ENCODE peak calls at places on chromosomes 2 and 18, in seven cellular contexts. L, S, E, X, K, F and M are unnamed samples.

GRCh38 chr18:12703714-12704113 is 872 bp downstream of the PSMG2 start:
- DNase-seq in L (no peak), S (no peak), E (no peak), X (no peak), K (peak), F (peak), M (peak)

GRCh38 chr18:25735447-25735846 is 355.0 kb downstream of the SS18 start:
- DNase-seq in L (no peak), S (no peak), E (no peak), X (no peak), K (no peak), F (no peak), M (no peak)

GRCh38 chr18:59249186-59249774 is 24.0 kb downstream of the RAX start:
- DNase-seq in L (peak), S (no peak), E (peak), X (no peak), K (peak), F (peak), M (peak)

GRCh38 chr18:37156330-37156942 is 327.5 kb downstream of the KIAA1328 start:
- DNase-seq in L (no peak), S (no peak), E (no peak), X (no peak), K (no peak), F (no peak), M (no peak)

GRCh38 chr2:27703638-27704341 is 40.1 kb downstream of the SLC4A1AP start:
- DNase-seq in L (peak), S (peak), E (peak), X (peak), K (peak), F (peak), M (peak)

GRCh38 chr2:238562446-238562845 is 135.7 kb downstream of the ASB1 start:
- DNase-seq in L (no peak), S (no peak), E (no peak), X (no peak), K (no peak), F (no peak), M (no peak)

GRCh38 chr2:70988726-70989648 is 5.7 kb downstream of the TEX261 start:
- DNase-seq in L (no peak), S (no peak), E (no peak), X (no peak), K (no peak), F (no peak), M (no peak)

GRCh38 chr18:54330768-54331548 is 26.7 kb downstream of the STARD6 start:
- DNase-seq in L (no peak), S (no peak), E (no peak), X (no peak), K (no peak), F (no peak), M (no peak)

GRCh38 chr18:64240301-64240700 is 91.4 kb upstream of the LINC00305 start:
- DNase-seq in L (no peak), S (no peak), E (no peak), X (no peak), K (no peak), F (no peak), M (no peak)

GRCh38 chr2:172710584-172711024 is 25.0 kb upstream of the RAPGEF4 start:
- DNase-seq in L (peak), S (no peak), E (peak), X (peak), K (peak), F (peak), M (peak)

GRCh38 chr2:146597291-146597690 is 1247.5 kb upstream of the ACVR2A start:
- DNase-seq in L (no peak), S (no peak), E (no peak), X (no peak), K (no peak), F (no peak), M (no peak)

GRCh38 chr2:4110273-4110672 is 406.9 kb downstream of the DCDC2C start:
- DNase-seq in L (no peak), S (no peak), E (no peak), X (no peak), K (no peak), F (no peak), M (no peak)

GRCh38 chr2:226124548-226125011 is 675.0 kb downstream of the IRS1 start:
- DNase-seq in L (peak), S (no peak), E (no peak), X (no peak), K (peak), F (no peak), M (peak)

GRCh38 chr2:28802975-28803429 is 7.6 kb upstream of the SPDYA start:
- DNase-seq in L (no peak), S (no peak), E (peak), X (no peak), K (no peak), F (no peak), M (no peak)

GRCh38 chr18:44897445-44898215 is 216.9 kb downstream of the SETBP1 start:
- DNase-seq in L (no peak), S (no peak), E (no peak), X (no peak), K (no peak), F (no peak), M (no peak)

GRCh38 chr18:46148810-46149209 is 44.6 kb downstream of the HAUS1 start:
- DNase-seq in L (peak), S (no peak), E (no peak), X (peak), K (peak), F (peak), M (no peak)

GRCh38 chr2:162333968-162334367 is 10.0 kb upstream of the GCA start:
- DNase-seq in L (peak), S (no peak), E (no peak), X (no peak), K (no peak), F (peak), M (no peak)